ENCODE peak calls at places on chromosomes 2 and 18, in eight cellular contexts. One of them, this sample, is unnamed.

GRCh38 chr2:2879776-2880175 is 497.8 kb downstream of the EIPR1 start:
- DNase-seq in IMR-90: no peak
- DNase-seq in neural progenitor cell: no peak
- DNase-seq in keratinocyte: no peak
- DNase-seq in colonic mucosa: no peak
- DNase-seq in GM23248: no peak
- DNase-seq in neuronal stem cell: no peak
- DNase-seq in mammary epithelial cell: no peak
- DNase-seq in this sample: no peak

GRCh38 chr2:227643990-227644551 is 22.5 kb upstream of the SCYGR5 start:
- DNase-seq in neuronal stem cell: peak; percentile 5
- DNase-seq in mammary epithelial cell: no peak
- DNase-seq in GM23248: no peak
- DNase-seq in IMR-90: no peak
- DNase-seq in keratinocyte: no peak
- DNase-seq in colonic mucosa: no peak
- DNase-seq in neural progenitor cell: peak; percentile 28
- DNase-seq in this sample: no peak

GRCh38 chr2:226623587-226624368 is 175.8 kb downstream of the IRS1 start:
- DNase-seq in neuronal stem cell: no peak
- DNase-seq in mammary epithelial cell: no peak
- DNase-seq in keratinocyte: no peak
- DNase-seq in GM23248: no peak
- DNase-seq in IMR-90: no peak
- DNase-seq in neural progenitor cell: no peak
- DNase-seq in colonic mucosa: no peak
- DNase-seq in this sample: peak; percentile 28

GRCh38 chr18:77054288-77054605 is 78.3 kb downstream of the MBP start:
- DNase-seq in IMR-90: no peak
- DNase-seq in mammary epithelial cell: no peak
- DNase-seq in GM23248: no peak
- DNase-seq in neural progenitor cell: no peak
- DNase-seq in neuronal stem cell: no peak
- DNase-seq in colonic mucosa: no peak
- DNase-seq in keratinocyte: no peak
- DNase-seq in this sample: no peak

GRCh38 chr2:112026509-112026908 is 28.6 kb upstream of the TMEM87B start:
- DNase-seq in neural progenitor cell: no peak
- DNase-seq in colonic mucosa: no peak
- DNase-seq in mammary epithelial cell: no peak
- DNase-seq in neuronal stem cell: no peak
- DNase-seq in GM23248: no peak
- DNase-seq in IMR-90: no peak
- DNase-seq in keratinocyte: no peak
- DNase-seq in this sample: no peak

GRCh38 chr18:22391571-22392359 is 25.9 kb downstream of the CTAGE1 start:
- DNase-seq in keratinocyte: peak; percentile 68
- DNase-seq in mammary epithelial cell: peak; percentile 99
- DNase-seq in neuronal stem cell: no peak
- DNase-seq in neural progenitor cell: no peak
- DNase-seq in colonic mucosa: peak; percentile 78
- DNase-seq in GM23248: peak; percentile 95
- DNase-seq in IMR-90: peak; percentile 96
- DNase-seq in this sample: peak; percentile 54

GRCh38 chr2:3522851-3523481 is 3.6 kb upstream of the ADI1 start:
- DNase-seq in keratinocyte: no peak
- DNase-seq in colonic mucosa: no peak
- DNase-seq in neuronal stem cell: no peak
- DNase-seq in neural progenitor cell: no peak
- DNase-seq in GM23248: peak; percentile 28
- DNase-seq in mammary epithelial cell: no peak
- DNase-seq in IMR-90: peak; percentile 61
- DNase-seq in this sample: no peak

GRCh38 chr2:168189835-168190426 is 57.5 kb downstream of the STK39 start:
- DNase-seq in mammary epithelial cell: peak; percentile 83
- DNase-seq in colonic mucosa: no peak
- DNase-seq in neuronal stem cell: no peak
- DNase-seq in keratinocyte: peak; percentile 48
- DNase-seq in IMR-90: peak; percentile 84
- DNase-seq in neural progenitor cell: no peak
- DNase-seq in GM23248: peak; percentile 84
- DNase-seq in this sample: peak; percentile 41

GRCh38 chr2:151071382-151071781 is 190.3 kb downstream of the RBM43 start:
- DNase-seq in keratinocyte: peak; percentile 15
- DNase-seq in neuronal stem cell: no peak
- DNase-seq in colonic mucosa: no peak
- DNase-seq in IMR-90: peak; percentile 67
- DNase-seq in GM23248: peak; percentile 70
- DNase-seq in neural progenitor cell: peak; percentile 55
- DNase-seq in mammary epithelial cell: peak; percentile 44
- DNase-seq in this sample: peak; percentile 67

GRCh38 chr18:10923671-10924070 is 225.7 kb downstream of the PIEZO2 start:
- DNase-seq in neuronal stem cell: no peak
- DNase-seq in keratinocyte: no peak
- DNase-seq in colonic mucosa: no peak
- DNase-seq in GM23248: peak; percentile 46
- DNase-seq in neural progenitor cell: no peak
- DNase-seq in mammary epithelial cell: no peak
- DNase-seq in IMR-90: peak; percentile 42
- DNase-seq in this sample: peak; percentile 18

GRCh38 chr2:136407113-136407951 is 289.4 kb upstream of the CXCR4 start:
- DNase-seq in GM23248: no peak
- DNase-seq in neural progenitor cell: peak; percentile 26
- DNase-seq in colonic mucosa: no peak
- DNase-seq in keratinocyte: no peak
- DNase-seq in IMR-90: no peak
- DNase-seq in mammary epithelial cell: no peak
- DNase-seq in neuronal stem cell: no peak
- DNase-seq in this sample: no peak

GRCh38 chr2:85887566-85888019 is 1.2 kb downstream of the ST3GAL5 start:
- DNase-seq in mammary epithelial cell: peak; percentile 56
- DNase-seq in neuronal stem cell: no peak
- DNase-seq in GM23248: peak; percentile 84
- DNase-seq in keratinocyte: no peak
- DNase-seq in neural progenitor cell: peak; percentile 46
- DNase-seq in IMR-90: peak; percentile 40
- DNase-seq in colonic mucosa: peak; percentile 54
- DNase-seq in this sample: peak; percentile 70

GRCh38 chr2:217900780-217901360 is 101.9 kb downstream of the TNS1 start:
- DNase-seq in GM23248: no peak
- DNase-seq in keratinocyte: no peak
- DNase-seq in mammary epithelial cell: no peak
- DNase-seq in neuronal stem cell: no peak
- DNase-seq in neural progenitor cell: no peak
- DNase-seq in colonic mucosa: no peak
- DNase-seq in IMR-90: no peak
- DNase-seq in this sample: no peak

GRCh38 chr18:77081387-77081773 is 51.2 kb downstream of the MBP start:
- DNase-seq in colonic mucosa: no peak
- DNase-seq in neuronal stem cell: no peak
- DNase-seq in GM23248: peak; percentile 55
- DNase-seq in keratinocyte: no peak
- DNase-seq in IMR-90: peak; percentile 86
- DNase-seq in neural progenitor cell: no peak
- DNase-seq in mammary epithelial cell: no peak
- DNase-seq in this sample: peak; percentile 61

GRCh38 chr18:55778731-55779460 is 190.9 kb upstream of the TCF4 start:
- DNase-seq in IMR-90: no peak
- DNase-seq in GM23248: peak; percentile 12
- DNase-seq in mammary epithelial cell: peak; percentile 60
- DNase-seq in keratinocyte: peak; percentile 41
- DNase-seq in neural progenitor cell: peak; percentile 59
- DNase-seq in colonic mucosa: no peak
- DNase-seq in neuronal stem cell: no peak
- DNase-seq in this sample: no peak
- H3K9ac ChIP-seq in IMR-90: peak overlapping the region; percentile 9
- H3K9ac ChIP-seq in GM23248: peak overlapping the region; percentile 55
- H3K9ac ChIP-seq in mammary epithelial cell: peak overlapping the region; percentile 5
- H3K9ac ChIP-seq in keratinocyte: peak overlapping the region; percentile 48
- H3K9ac ChIP-seq in neural progenitor cell: no peak overlapping the region
- H3K9ac ChIP-seq in colonic mucosa: no peak overlapping the region
- H3K9ac ChIP-seq in neuronal stem cell: no peak overlapping the region
- H3K9ac ChIP-seq in this sample: peak overlapping the region; percentile 81

DNA sequence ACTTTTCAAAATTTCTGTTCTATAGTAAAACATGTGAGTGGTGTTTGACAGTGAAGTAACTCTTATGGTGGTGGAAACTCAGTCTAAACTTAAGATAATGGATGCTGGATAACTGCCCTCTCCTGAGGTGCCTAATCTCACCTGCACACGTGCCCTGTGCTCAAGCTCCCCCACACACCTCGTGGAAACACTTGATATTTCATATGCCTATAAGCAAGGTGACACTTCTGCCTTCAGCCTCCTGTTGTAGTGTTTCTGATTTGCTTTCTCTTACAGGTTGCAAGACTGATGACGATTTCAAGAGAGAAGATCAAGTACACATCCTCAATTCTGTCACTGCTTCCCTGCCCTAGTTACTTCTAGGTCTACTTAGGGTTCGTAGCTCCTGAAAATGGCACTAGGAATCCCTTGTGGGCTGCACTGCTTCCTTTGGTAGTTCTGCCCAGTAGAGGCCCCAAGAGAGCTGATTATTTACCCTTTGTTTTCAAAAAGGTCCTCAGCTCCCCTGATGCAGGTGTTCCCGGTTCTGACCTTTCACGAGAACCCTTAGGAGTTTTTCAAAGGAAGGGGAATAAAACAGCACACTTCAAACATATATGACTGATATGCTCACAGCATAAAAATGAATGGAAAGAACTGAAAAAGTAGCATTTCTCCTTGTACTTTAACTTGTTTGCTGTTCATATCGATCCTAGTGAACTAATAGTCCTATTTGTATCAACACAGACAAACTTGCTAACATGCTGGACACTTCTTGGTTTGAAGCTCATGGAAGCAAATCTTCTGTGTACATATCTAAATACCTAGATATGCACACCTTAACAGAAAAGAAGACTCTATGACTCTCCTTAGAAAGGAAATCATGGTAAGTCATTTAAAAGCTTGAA is 6.7 kb downstream of the CAVIN2 start:
- DNase-seq in neuronal stem cell: no peak
- DNase-seq in colonic mucosa: no peak
- DNase-seq in neural progenitor cell: no peak
- DNase-seq in mammary epithelial cell: no peak
- DNase-seq in keratinocyte: no peak
- DNase-seq in IMR-90: no peak
- DNase-seq in GM23248: no peak
- DNase-seq in this sample: no peak
- H3K4me1 ChIP-seq in neuronal stem cell: no peaks in the 10 kb centered on the region
- H3K4me1 ChIP-seq in colonic mucosa: no peaks in the 10 kb centered on the region
- H3K4me1 ChIP-seq in neural progenitor cell: peaks cover 7% of the 10 kb centered on the region
- H3K4me1 ChIP-seq in mammary epithelial cell: peaks cover 13% of the 10 kb centered on the region
- H3K4me1 ChIP-seq in keratinocyte: peaks cover 10% of the 10 kb centered on the region
- H3K4me1 ChIP-seq in IMR-90: peaks cover 12% of the 10 kb centered on the region
- H3K4me1 ChIP-seq in GM23248: peaks cover 9% of the 10 kb centered on the region
- H3K4me1 ChIP-seq in this sample: peaks cover 23% of the 10 kb centered on the region

GRCh38 chr18:79645291-79645983 is 34.2 kb upstream of the CTDP1 start:
- DNase-seq in colonic mucosa: no peak
- DNase-seq in keratinocyte: no peak
- DNase-seq in neural progenitor cell: no peak
- DNase-seq in GM23248: no peak
- DNase-seq in neuronal stem cell: no peak
- DNase-seq in mammary epithelial cell: no peak
- DNase-seq in IMR-90: no peak
- DNase-seq in this sample: no peak

GRCh38 chr18:79643049-79643765 is 36.4 kb upstream of the CTDP1 start:
- DNase-seq in keratinocyte: no peak
- DNase-seq in neuronal stem cell: no peak
- DNase-seq in colonic mucosa: no peak
- DNase-seq in GM23248: no peak
- DNase-seq in neural progenitor cell: no peak
- DNase-seq in mammary epithelial cell: no peak
- DNase-seq in IMR-90: no peak
- DNase-seq in this sample: no peak

GRCh38 chr18:79642626-79643025 is 37.0 kb upstream of the CTDP1 start:
- DNase-seq in IMR-90: no peak
- DNase-seq in neural progenitor cell: no peak
- DNase-seq in keratinocyte: no peak
- DNase-seq in colonic mucosa: no peak
- DNase-seq in mammary epithelial cell: peak; percentile 17
- DNase-seq in neuronal stem cell: no peak
- DNase-seq in GM23248: no peak
- DNase-seq in this sample: peak; percentile 56

GRCh38 chr18:79644006-79644665 is 35.5 kb upstream of the CTDP1 start:
- DNase-seq in neural progenitor cell: peak; percentile 87
- DNase-seq in neuronal stem cell: peak; percentile 71
- DNase-seq in colonic mucosa: peak; percentile 48
- DNase-seq in IMR-90: peak; percentile 47
- DNase-seq in keratinocyte: peak; percentile 21
- DNase-seq in GM23248: peak; percentile 65
- DNase-seq in mammary epithelial cell: peak; percentile 32
- DNase-seq in this sample: peak; percentile 70

DNA sequence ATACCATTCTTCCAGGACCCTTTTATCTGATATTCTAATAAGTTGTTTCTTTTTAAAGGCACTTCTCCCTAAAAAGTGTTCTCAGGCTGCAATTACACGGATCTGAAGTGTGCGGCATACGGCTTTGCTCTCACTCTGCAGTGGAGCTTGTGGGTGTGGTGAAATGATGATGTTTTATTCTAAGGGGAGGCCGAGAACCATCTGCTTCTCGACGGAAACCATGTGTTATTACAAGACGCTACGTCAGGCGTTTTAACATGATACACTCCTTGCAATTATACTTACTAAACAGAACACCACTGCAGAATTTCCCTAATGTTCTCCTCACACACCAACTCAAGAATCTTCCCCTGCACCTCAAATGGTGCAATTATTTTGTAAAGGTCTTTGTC is 34.9 kb upstream of the CTDP1 start:
- DNase-seq in colonic mucosa: no peak
- DNase-seq in neuronal stem cell: no peak
- DNase-seq in keratinocyte: no peak
- DNase-seq in neural progenitor cell: no peak
- DNase-seq in mammary epithelial cell: no peak
- DNase-seq in IMR-90: peak; percentile 74
- DNase-seq in GM23248: no peak
- DNase-seq in this sample: peak; percentile 29
- H3K4me3 ChIP-seq in colonic mucosa: no peak overlapping the region
- H3K4me3 ChIP-seq in neuronal stem cell: no peak overlapping the region
- H3K4me3 ChIP-seq in keratinocyte: no peak overlapping the region
- H3K4me3 ChIP-seq in neural progenitor cell: no peak overlapping the region
- H3K4me3 ChIP-seq in mammary epithelial cell: no peak overlapping the region
- H3K4me3 ChIP-seq in IMR-90: no peak overlapping the region
- H3K4me3 ChIP-seq in GM23248: no peak overlapping the region
- H3K4me3 ChIP-seq in this sample: no peak overlapping the region

DNA sequence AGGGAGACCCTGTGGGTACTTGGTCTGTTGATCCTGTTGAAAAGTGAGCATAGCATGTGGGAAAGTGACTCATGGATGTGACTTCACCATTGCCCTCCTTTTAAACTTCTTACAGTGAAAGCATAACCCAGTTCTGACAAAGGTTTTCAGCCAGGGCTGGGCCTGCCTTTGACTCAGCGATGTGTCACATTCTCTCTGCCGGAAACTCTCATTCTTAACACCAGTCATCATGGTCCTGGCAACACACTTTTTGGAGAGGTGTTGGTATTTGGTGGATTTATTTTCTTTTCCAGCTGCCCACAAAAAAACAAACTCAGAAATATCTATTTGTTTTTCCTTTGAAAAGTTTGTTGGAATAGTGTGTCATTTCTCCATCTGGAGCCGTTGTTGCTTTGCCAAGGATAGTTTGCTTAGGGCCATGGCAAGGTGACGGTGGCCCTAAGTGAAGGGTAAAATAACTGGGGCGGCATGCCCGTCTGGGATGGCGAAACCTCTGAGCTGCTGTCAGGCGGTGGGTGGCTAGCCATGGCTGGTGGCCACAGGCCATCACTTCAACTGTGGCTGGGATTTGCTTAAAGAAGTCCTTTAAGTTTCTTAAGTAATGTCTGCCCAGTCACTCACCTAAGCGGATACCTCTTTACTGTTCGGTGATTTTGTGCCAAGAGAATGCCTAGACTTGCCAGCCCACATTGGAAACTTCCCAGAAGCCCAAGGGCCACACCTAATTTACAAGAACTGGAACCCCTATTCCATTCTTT is 123.3 kb downstream of the LTBP1 start:
- DNase-seq in GM23248: peak; percentile 99
- DNase-seq in colonic mucosa: no peak
- DNase-seq in keratinocyte: peak; percentile 96
- DNase-seq in neural progenitor cell: no peak
- DNase-seq in IMR-90: peak; percentile 100
- DNase-seq in mammary epithelial cell: peak; percentile 98
- DNase-seq in neuronal stem cell: no peak
- DNase-seq in this sample: peak; percentile 95
- H3K9ac ChIP-seq in GM23248: peak overlapping the region; percentile 35
- H3K9ac ChIP-seq in colonic mucosa: no peak overlapping the region
- H3K9ac ChIP-seq in keratinocyte: peak overlapping the region; percentile 80
- H3K9ac ChIP-seq in neural progenitor cell: no peak overlapping the region
- H3K9ac ChIP-seq in IMR-90: no peak overlapping the region
- H3K9ac ChIP-seq in mammary epithelial cell: peak overlapping the region; percentile 66
- H3K9ac ChIP-seq in neuronal stem cell: no peak overlapping the region
- H3K9ac ChIP-seq in this sample: no peak overlapping the region

This sample was measured in adipocyte.